ENCODE peak calls at places on chromosomes 5 and 9, in six cellular contexts. D is esophagus squamous epithelium, Z is Peyer's patch, B is MM.1S, I is Panc1, K is Calu3. M is an unnamed sample.

GRCh38 chr5:123095694-123096120 is 6.7 kb downstream of the PRDM6 start:
- DNase-seq in I (no peak), B (no peak), D (no peak), K (no peak), Z (no peak), M (no peak)

GRCh38 chr9:133619791-133620190 is 10.6 kb upstream of the FAM163B start:
- DNase-seq in D (no peak), I (no peak), Z (no peak), B (peak), K (no peak), M (no peak)

GRCh38 chr5:139821806-139822552 is 26.4 kb downstream of the PSD2 start:
- DNase-seq in D (no peak), B (no peak), Z (peak), I (no peak), K (no peak), M (no peak)

GRCh38 chr5:139869042-139869790 is 73.6 kb downstream of the PSD2 start:
- DNase-seq in I (no peak), K (no peak), D (no peak), B (no peak), Z (no peak), M (no peak)

GRCh38 chr9:131697908-131698714 is 41.8 kb downstream of the RAPGEF1 start:
- DNase-seq in Z (no peak), D (no peak), I (no peak), K (no peak), B (no peak), M (peak)

GRCh38 chr9:78557540-78557939 is 260.6 kb downstream of the PSAT1 start:
- DNase-seq in Z (no peak), K (no peak), B (no peak), I (no peak), D (no peak), M (no peak)

GRCh38 chr9:34485822-34486221 is 27.2 kb downstream of the DNAI1 start:
- DNase-seq in D (no peak), Z (no peak), K (no peak), B (no peak), I (no peak), M (no peak)

GRCh38 chr5:128674837-128675446 is 136.9 kb upstream of the FBN2 start:
- DNase-seq in B (peak), D (no peak), Z (no peak), K (peak), I (peak), M (peak)

GRCh38 chr5:122915717-122916399 is 70.4 kb downstream of the SNX24 start:
- DNase-seq in D (no peak), B (no peak), K (peak), Z (no peak), I (no peak), M (no peak)

GRCh38 chr9:117414906-117415583 is at the start of gene ASTN2:
- DNase-seq in K (peak), I (no peak), B (peak), D (no peak), Z (no peak), M (no peak)

GRCh38 chr5:142548739-142549275 is 137.1 kb downstream of the FGF1 start:
- DNase-seq in I (peak), K (peak), B (peak), Z (peak), D (no peak), M (peak)

GRCh38 chr9:71716138-71716909 is 52.0 kb downstream of the CEMIP2 start:
- DNase-seq in I (no peak), B (peak), D (no peak), K (no peak), Z (no peak), M (no peak)

GRCh38 chr5:96146675-96147074 is 185.0 kb upstream of the ELL2 start:
- DNase-seq in I (no peak), K (no peak), Z (no peak), D (no peak), B (no peak), M (no peak)

DNA sequence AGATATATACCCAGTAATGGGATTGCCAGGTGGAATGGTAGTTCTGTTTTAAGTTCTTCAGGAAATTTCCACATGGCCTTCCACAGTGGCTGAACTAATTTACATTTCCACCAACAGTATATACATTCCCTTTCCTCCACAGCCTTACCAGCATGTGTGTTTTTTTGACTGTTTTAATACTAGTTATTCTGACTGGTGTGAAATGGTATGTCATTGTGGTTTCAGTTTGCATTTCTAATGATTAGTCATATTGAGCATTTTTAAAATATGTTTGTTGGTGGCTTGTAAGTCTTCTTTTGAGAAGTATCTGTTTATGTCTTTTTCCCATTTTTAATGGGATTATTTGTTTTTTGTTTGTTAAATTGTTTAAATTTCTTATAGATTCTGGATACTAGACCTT is 208.9 kb downstream of the CFAP90 start:
- DNase-seq in I (no peak), K (no peak), B (no peak), D (no peak), Z (no peak), M (no peak)
- TF ChIP-seq CTCF in I (no peak), K (no peak), B (no peak), D (no peak), Z (no peak), M (no peak)

GRCh38 chr9:110006657-110007056 is 201.3 kb downstream of the C9orf152 start:
- DNase-seq in Z (no peak), D (no peak), B (no peak), I (no peak), K (no peak), M (no peak)
- TF ChIP-seq CTCF in Z (no peak), D (no peak), B (no peak), I (peak), K (no peak), M (no peak)

GRCh38 chr5:72767289-72768010 is 49.0 kb upstream of the TNPO1 start:
- DNase-seq in I (no peak), D (no peak), K (no peak), Z (no peak), B (no peak), M (peak)
- TF ChIP-seq CTCF in I (no peak), D (no peak), K (no peak), Z (no peak), B (no peak), M (peak)

GRCh38 chr9:79572032-79572890 is 496 bp downstream of the TLE4 start:
- DNase-seq in Z (peak), D (no peak), K (peak), B (peak), I (no peak), M (peak)

GRCh38 chr9:79573697-79573976 is 1.9 kb downstream of the TLE4 start:
- DNase-seq in K (no peak), B (no peak), I (no peak), Z (no peak), D (no peak), M (no peak)

GRCh38 chr9:79574166-79574565 is 2.4 kb downstream of the TLE4 start:
- DNase-seq in I (no peak), B (no peak), K (no peak), D (no peak), Z (no peak), M (no peak)

GRCh38 chr9:79571309-79572031 is at the start of gene TLE4:
- DNase-seq in D (peak), K (peak), Z (peak), I (peak), B (peak), M (peak)

GRCh38 chr9:79572891-79573696 is 1.3 kb downstream of the TLE4 start:
- DNase-seq in K (no peak), Z (peak), B (peak), I (no peak), D (no peak), M (peak)
- TF ChIP-seq CTCF in K (no peak), Z (no peak), B (no peak), I (no peak), D (no peak), M (peak)